ENCODE peak calls at places on chromosomes 6 and 20, in seven cellular contexts. P is GM23248, T is neural progenitor cell, R is HCT116, Q is neuronal stem cell, C is PC-3, K is IMR-90. S is an unnamed sample.

GRCh38 chr20:35662541-35662940 is 2.2 kb downstream of the CPNE1 start:
- DNase-seq in P (peak; percentile 10), T (no peak), R (no peak), Q (no peak), C (peak; percentile 9), K (no peak), S (peak; percentile 2)

GRCh38 chr6:113949499-113949898 is 21.4 kb downstream of the HDAC2 start:
- DNase-seq in P (no peak), T (no peak), R (no peak), Q (no peak), C (no peak), K (no peak), S (no peak)

GRCh38 chr6:122995930-122996796 is at the start of gene CLVS2:
- DNase-seq in P (peak; percentile 49), T (peak; percentile 87), R (no peak), Q (peak; percentile 72), C (no peak), K (no peak), S (no peak)

GRCh38 chr6:7785243-7785941 is 59.5 kb downstream of the BMP6 start:
- DNase-seq in P (no peak), T (no peak), R (no peak), Q (no peak), C (no peak), K (no peak), S (no peak)

GRCh38 chr6:3046295-3046694 is 22.0 kb upstream of the RIPK1 start:
- DNase-seq in P (peak; percentile 34), T (no peak), R (no peak), Q (no peak), C (no peak), K (no peak), S (no peak)

GRCh38 chr6:21381336-21381963 is 212.1 kb upstream of the SOX4 start:
- DNase-seq in P (no peak), T (no peak), R (no peak), Q (no peak), C (peak; percentile 89), K (no peak), S (no peak)

GRCh38 chr6:37615564-37616340 is 81.9 kb downstream of the MDGA1 start:
- DNase-seq in P (peak; percentile 78), T (no peak), R (peak; percentile 52), Q (no peak), C (no peak), K (no peak), S (no peak)

GRCh38 chr6:135128268-135128914 is 52.7 kb upstream of the MYB start:
- DNase-seq in P (no peak), T (no peak), R (no peak), Q (no peak), C (no peak), K (no peak), S (peak; percentile 66)

GRCh38 chr6:163311830-163312229 is 102.7 kb upstream of the QKI start:
- DNase-seq in P (no peak), T (no peak), R (peak; percentile 16), Q (no peak), C (peak; percentile 94), K (no peak), S (no peak)

GRCh38 chr6:328184-328670 is 35.9 kb downstream of the DUSP22 start:
- DNase-seq in P (peak; percentile 96), T (no peak), R (no peak), Q (no peak), C (peak; percentile 55), K (peak; percentile 92), S (no peak)

GRCh38 chr6:53850527-53850926 is 55.7 kb downstream of the LRRC1 start:
- DNase-seq in P (no peak), T (no peak), R (no peak), Q (no peak), C (no peak), K (no peak), S (no peak)

GRCh38 chr6:150410906-150411305 is 42.1 kb downstream of the IYD start:
- DNase-seq in P (peak; percentile 17), T (no peak), R (no peak), Q (no peak), C (peak; percentile 46), K (no peak), S (no peak)

GRCh38 chr6:157669747-157670216 is 153.3 kb upstream of the SNX9 start:
- DNase-seq in P (peak; percentile 94), T (peak; percentile 78), R (no peak), Q (no peak), C (peak; percentile 67), K (peak; percentile 71), S (peak; percentile 34)

GRCh38 chr20:44092551-44093248 is 94.3 kb downstream of the JPH2 start:
- DNase-seq in P (peak; percentile 76), T (peak; percentile 72), R (no peak), Q (peak; percentile 27), C (peak; percentile 82), K (peak; percentile 49), S (peak; percentile 56)

GRCh38 chr6:91407706-91408105 is 820.8 kb upstream of the MAP3K7 start:
- DNase-seq in P (no peak), T (no peak), R (no peak), Q (no peak), C (no peak), K (no peak), S (no peak)

GRCh38 chr6:141677598-141678211 is 455.0 kb upstream of the GJE1 start:
- DNase-seq in P (peak; percentile 61), T (peak; percentile 56), R (peak; percentile 40), Q (peak; percentile 9), C (peak; percentile 63), K (peak; percentile 47), S (no peak)

DNA sequence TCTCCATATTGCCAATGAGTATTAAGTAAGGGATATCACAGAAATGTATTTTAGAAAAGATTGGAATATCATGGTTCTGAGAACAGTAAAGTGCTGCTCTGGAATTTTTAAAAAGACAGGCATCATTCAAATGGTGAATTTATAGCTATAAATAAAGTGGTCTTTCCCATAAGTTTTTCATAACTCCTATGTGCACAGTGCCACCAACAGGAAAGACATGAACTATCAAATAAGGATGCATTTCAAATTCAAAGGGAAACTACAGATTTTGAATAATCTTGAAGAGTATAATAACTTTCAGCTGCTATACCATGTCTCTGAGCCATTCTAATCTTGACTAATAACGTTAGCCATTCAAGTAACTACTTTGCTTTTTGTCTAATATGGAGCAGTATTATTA is 456.8 kb upstream of the GJE1 start:
- DNase-seq in P (peak; percentile 37), T (no peak), R (peak; percentile 18), Q (no peak), C (peak; percentile 37), K (peak; percentile 27), S (no peak)
- H2AFZ ChIP-seq in P (peak overlapping the region; percentile 49), T (no peak overlapping the region), R (peak overlapping the region; percentile 78), Q (no peak overlapping the region), C (no peak overlapping the region), K (no peak overlapping the region), S (no peak overlapping the region)

DNA sequence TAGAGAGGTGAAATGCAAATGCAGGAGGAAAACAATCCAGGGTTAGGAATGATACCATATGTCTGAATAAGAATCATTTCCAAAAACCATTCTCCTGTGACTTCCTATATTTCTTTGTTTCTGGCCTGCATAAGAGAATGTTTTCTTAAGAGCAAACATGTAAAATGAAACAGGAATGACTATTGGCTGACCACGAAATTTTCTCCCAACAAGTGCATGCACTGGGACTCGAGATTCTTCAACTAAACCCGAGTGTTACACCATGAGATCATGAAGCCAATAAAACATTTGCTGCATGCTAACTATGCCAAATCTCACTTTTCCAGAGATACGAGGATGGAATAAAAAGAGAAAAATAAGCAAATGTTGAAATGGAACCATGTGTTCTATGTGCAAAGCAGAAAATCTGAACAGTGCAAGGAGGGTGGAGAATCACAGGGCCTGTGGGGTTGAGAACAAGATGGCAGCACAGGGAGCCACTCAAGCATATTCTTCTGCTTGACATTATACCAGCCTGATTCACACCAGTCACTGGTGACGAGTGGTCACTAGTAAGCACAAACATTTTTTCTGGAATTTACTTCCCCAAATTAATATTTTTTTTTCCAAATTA is 212.2 kb upstream of the FOXA2 start:
- DNase-seq in P (peak; percentile 29), T (no peak), R (no peak), Q (no peak), C (peak; percentile 20), K (peak; percentile 79), S (no peak)
- H3K4me2 ChIP-seq in P (peak overlapping the region; percentile 66), T (no peak overlapping the region), R (peak overlapping the region; percentile 46), Q (no peak overlapping the region), C (peak overlapping the region; percentile 25), K (peak overlapping the region; percentile 53), S (no peak overlapping the region)

DNA sequence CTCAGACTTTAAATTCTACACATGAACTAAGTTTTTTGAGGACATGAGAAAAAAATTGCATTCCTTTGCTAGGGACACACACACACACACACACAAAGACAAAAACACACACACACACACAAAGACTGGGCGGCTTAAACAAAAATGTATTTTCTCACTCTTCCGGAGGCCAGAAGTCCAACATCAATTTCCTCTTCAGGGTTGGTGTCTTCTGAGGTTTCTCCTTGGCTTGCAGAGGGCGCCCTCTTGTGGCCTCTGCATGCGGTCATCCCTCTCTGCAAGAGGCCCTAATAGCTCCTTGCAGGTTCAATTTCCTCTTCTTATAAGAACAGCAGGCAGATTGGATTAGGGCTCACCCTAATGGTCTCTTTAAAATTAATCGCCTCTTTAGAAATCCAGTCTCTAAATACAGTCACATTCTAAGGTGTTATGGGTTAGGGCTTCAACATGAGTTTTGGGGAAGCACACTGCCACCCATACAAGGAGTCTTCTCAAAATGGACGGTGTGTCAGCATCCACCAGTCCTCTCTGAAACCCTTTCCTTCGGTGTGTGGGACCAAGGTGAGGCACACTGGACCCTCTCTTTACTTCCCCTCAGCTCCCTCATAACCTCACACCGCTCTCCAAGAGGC is 61.4 kb downstream of the GPR6 start:
- DNase-seq in P (peak; percentile 83), T (peak; percentile 90), R (peak; percentile 80), Q (peak; percentile 87), C (peak; percentile 85), K (peak; percentile 87), S (peak; percentile 84)
- H3K9ac ChIP-seq in P (no peak overlapping the region), T (no peak overlapping the region), R (peak overlapping the region; percentile 28), Q (no peak overlapping the region), C (peak overlapping the region; percentile 40), K (no peak overlapping the region), S (peak overlapping the region; percentile 7)

GRCh38 chr20:51342510-51343236 is 199.8 kb downstream of the NFATC2 start:
- DNase-seq in P (no peak), T (no peak), R (no peak), Q (no peak), C (no peak), K (no peak), S (no peak)
- H2AFZ ChIP-seq in P (no peak overlapping the region), T (no peak overlapping the region), R (no peak overlapping the region), Q (no peak overlapping the region), C (no peak overlapping the region), K (no peak overlapping the region), S (no peak overlapping the region)

GRCh38 chr6:36328600-36328999 is 8.1 kb downstream of the BNIP5 start:
- DNase-seq in P (no peak), T (no peak), R (no peak), Q (no peak), C (no peak), K (no peak), S (no peak)
- H3K4me2 ChIP-seq in P (no peak overlapping the region), T (no peak overlapping the region), R (no peak overlapping the region), Q (no peak overlapping the region), C (no peak overlapping the region), K (no peak overlapping the region), S (no peak overlapping the region)

DNA sequence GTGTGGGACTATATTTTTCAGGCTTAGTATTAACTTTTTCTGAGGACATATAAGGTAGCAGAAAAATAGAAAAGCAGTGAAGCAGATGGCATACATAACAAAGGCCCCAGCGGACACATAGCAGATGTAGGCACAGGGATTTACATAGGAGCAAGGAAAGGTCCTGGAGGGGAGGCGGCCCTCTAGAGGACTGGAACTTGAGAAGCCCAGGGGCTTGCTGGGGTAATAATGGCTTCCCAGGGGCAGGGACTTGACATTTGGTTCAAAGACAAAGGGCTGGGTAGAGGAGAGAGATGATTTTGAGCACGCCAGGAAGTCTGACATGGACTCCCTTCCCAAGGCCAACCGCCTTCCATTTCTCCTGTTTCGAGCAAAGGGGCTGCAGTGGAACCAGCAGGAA is 31.7 kb upstream of the OSTM1 start:
- DNase-seq in P (no peak), T (peak; percentile 24), R (no peak), Q (no peak), C (no peak), K (no peak), S (no peak)
- H3K9ac ChIP-seq in P (no peak overlapping the region), T (no peak overlapping the region), R (no peak overlapping the region), Q (no peak overlapping the region), C (no peak overlapping the region), K (no peak overlapping the region), S (no peak overlapping the region)

S was measured in DND-41.